ENCODE peak calls at places on chromosomes 2 and 18, in seven cellular contexts. T is IMR-90, E is heart left ventricle, H is iPS DF 6.9, S is esophagus squamous epithelium, D is sigmoid colon, J is left ventricle myocardium inferior. W is an unnamed sample.

GRCh38 chr2:168529054-168529833 is 73.2 kb downstream of the CERS6 start:
- DNase-seq in T (no peak), E (no peak), H (no peak), S (no peak), D (no peak), J (no peak), W (no peak)

GRCh38 chr2:20523798-20524197 is 76.9 kb downstream of the RHOB start:
- DNase-seq in T (no peak), E (no peak), H (no peak), S (no peak), D (no peak), J (no peak), W (no peak)

GRCh38 chr18:45845410-45845809 is 19.9 kb downstream of the SIGLEC15 start:
- DNase-seq in T (no peak), E (no peak), H (no peak), S (no peak), D (no peak), J (no peak), W (no peak)

GRCh38 chr2:238462782-238463396 is 36.2 kb downstream of the ASB1 start:
- DNase-seq in T (peak; percentile 58), E (no peak), H (peak; percentile 16), S (no peak), D (no peak), J (no peak), W (no peak)

GRCh38 chr2:25088817-25089485 is 47.1 kb downstream of the EFR3B start:
- DNase-seq in T (no peak), E (no peak), H (no peak), S (no peak), D (no peak), J (no peak), W (no peak)

GRCh38 chr18:58579561-58580047 is 49.3 kb downstream of the ALPK2 start:
- DNase-seq in T (peak; percentile 91), E (no peak), H (no peak), S (no peak), D (no peak), J (no peak), W (no peak)

GRCh38 chr2:72583376-72583775 is 242.5 kb downstream of the EXOC6B start:
- DNase-seq in T (no peak), E (no peak), H (no peak), S (no peak), D (no peak), J (no peak), W (no peak)

GRCh38 chr2:152505495-152505906 is 170.5 kb downstream of the FMNL2 start:
- DNase-seq in T (peak; percentile 41), E (peak; percentile 56), H (no peak), S (no peak), D (no peak), J (no peak), W (no peak)

GRCh38 chr2:191679818-191680600 is 2.1 kb downstream of the NABP1 start:
- DNase-seq in T (peak; percentile 93), E (no peak), H (no peak), S (no peak), D (no peak), J (no peak), W (no peak)

GRCh38 chr2:114683251-114683650 is 240.8 kb downstream of the DPP10 start:
- DNase-seq in T (no peak), E (no peak), H (no peak), S (no peak), D (no peak), J (no peak), W (no peak)

GRCh38 chr2:161386228-161386627 is 29.9 kb upstream of the TBR1 start:
- DNase-seq in T (no peak), E (no peak), H (no peak), S (no peak), D (no peak), J (no peak), W (no peak)

GRCh38 chr18:52319423-52319822 is 20.6 kb upstream of the DCC start:
- DNase-seq in T (no peak), E (no peak), H (no peak), S (no peak), D (no peak), J (no peak), W (no peak)

GRCh38 chr2:71850306-71850801 is 297.3 kb downstream of the CYP26B1 start:
- DNase-seq in T (no peak), E (no peak), H (no peak), S (no peak), D (no peak), J (peak; percentile 33), W (no peak)

GRCh38 chr2:226320073-226320948 is 479.3 kb downstream of the IRS1 start:
- DNase-seq in T (no peak), E (no peak), H (no peak), S (no peak), D (no peak), J (no peak), W (no peak)

GRCh38 chr18:58351776-58352175 is 277.1 kb downstream of the ALPK2 start:
- DNase-seq in T (no peak), E (no peak), H (no peak), S (no peak), D (no peak), J (no peak), W (no peak)

GRCh38 chr18:58695772-58696171 is 24.5 kb downstream of the MALT1 start:
- DNase-seq in T (no peak), E (no peak), H (no peak), S (no peak), D (no peak), J (no peak), W (no peak)

GRCh38 chr2:25981596-25982272 is 563 bp downstream of the KIF3C start:
- DNase-seq in T (no peak), E (no peak), H (no peak), S (no peak), D (no peak), J (no peak), W (no peak)

GRCh38 chr2:151844217-151844896 is 16.1 kb upstream of the ARL5A start:
- DNase-seq in T (no peak), E (no peak), H (no peak), S (no peak), D (no peak), J (no peak), W (no peak)

DNA sequence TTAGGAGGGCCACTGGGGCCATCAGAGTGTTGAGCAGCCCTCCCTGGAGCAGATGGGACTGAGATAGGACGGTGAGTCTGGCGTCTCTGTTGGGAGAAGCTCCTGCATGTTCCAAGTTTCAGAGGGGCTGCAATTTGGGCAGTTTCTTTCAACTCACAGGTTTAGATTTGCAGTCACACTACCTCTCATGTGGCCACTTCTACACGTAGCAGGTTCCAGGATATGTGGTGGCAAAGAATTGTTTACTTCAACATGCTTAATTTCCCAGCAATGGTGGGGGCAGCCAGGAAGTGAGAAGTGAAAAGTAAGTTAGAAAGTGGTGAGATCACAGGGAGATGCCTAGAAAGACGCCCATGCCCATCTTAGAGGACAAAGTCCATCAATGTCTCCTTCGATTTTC is 9.3 kb downstream of the NCK2 start:
- DNase-seq in T (no peak), E (no peak), H (no peak), S (no peak), D (no peak), J (no peak), W (no peak)
- H3K27ac ChIP-seq in T (no peak overlapping the region), E (no peak overlapping the region), H (no peak overlapping the region), S (peak overlapping the region; percentile 3), D (no peak overlapping the region), J (no peak overlapping the region), W (peak overlapping the region; percentile 75)

GRCh38 chr18:48923746-48924580 is 26.8 kb downstream of the SMAD7 start:
- DNase-seq in T (peak; percentile 69), E (no peak), H (no peak), S (no peak), D (no peak), J (no peak), W (no peak)
- H3K4me1 ChIP-seq in T (peaks cover 53% of the 10 kb centered on the region), E (no peaks in the 10 kb centered on the region), H (peaks cover 5% of the 10 kb centered on the region), S (peaks cover 37% of the 10 kb centered on the region), D (peaks cover 88% of the 10 kb centered on the region), J (peaks cover 93% of the 10 kb centered on the region), W (peaks cover 63% of the 10 kb centered on the region)

GRCh38 chr2:218859556-218859993 is at the start of gene WNT6:
- DNase-seq in T (no peak), E (no peak), H (no peak), S (no peak), D (peak; percentile 65), J (no peak), W (no peak)

GRCh38 chr2:218858671-218859555 is 692 bp upstream of the WNT6 start:
- DNase-seq in T (no peak), E (no peak), H (no peak), S (no peak), D (peak; percentile 50), J (no peak), W (no peak)

GRCh38 chr2:218861645-218862318 is 2.2 kb downstream of the WNT6 start:
- DNase-seq in T (no peak), E (no peak), H (no peak), S (no peak), D (peak; percentile 42), J (no peak), W (no peak)

GRCh38 chr2:218859994-218860831 is 608 bp downstream of the WNT6 start:
- DNase-seq in T (no peak), E (no peak), H (no peak), S (no peak), D (peak; percentile 59), J (no peak), W (no peak)

DNA sequence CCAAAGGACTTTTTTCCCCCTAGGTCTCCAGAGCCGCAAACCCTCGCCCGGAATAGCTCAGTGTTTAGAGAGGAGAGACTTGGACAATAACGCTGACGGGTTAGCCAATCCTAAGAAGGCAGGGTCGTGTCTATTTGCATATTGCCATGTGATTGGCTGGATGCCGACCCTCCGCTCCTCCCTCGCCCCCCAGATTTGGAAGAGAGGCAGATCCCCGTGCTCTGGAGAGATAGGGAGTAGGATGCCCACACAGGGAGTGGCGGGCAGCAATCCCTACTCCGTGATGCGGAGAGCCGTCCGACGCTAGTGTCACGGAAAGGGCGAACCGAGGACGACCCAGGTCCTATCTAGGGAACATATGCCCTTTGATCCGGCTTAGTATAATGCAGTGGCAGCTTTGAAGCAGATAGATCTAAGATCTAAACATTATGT is 1.4 kb downstream of the WNT6 start:
- DNase-seq in T (peak; percentile 37), E (peak; percentile 80), H (peak; percentile 76), S (no peak), D (peak; percentile 87), J (peak; percentile 67), W (no peak)
- H3K4me3 ChIP-seq in T (no peak overlapping the region), E (peak overlapping the region; percentile 47), H (no peak overlapping the region), S (peak overlapping the region; percentile 50), D (peak overlapping the region; percentile 42), J (peak overlapping the region; percentile 65), W (no peak overlapping the region)

GRCh38 chr18:12701161-12701560 is 1.4 kb downstream of the CEP76 start:
- DNase-seq in T (peak; percentile 14), E (no peak), H (no peak), S (no peak), D (no peak), J (no peak), W (no peak)

GRCh38 chr18:12703096-12703567 is 290 bp downstream of the PSMG2 start:
- DNase-seq in T (no peak), E (no peak), H (no peak), S (no peak), D (no peak), J (no peak), W (no peak)

GRCh38 chr18:12699747-12700146 is 2.8 kb downstream of the CEP76 start:
- DNase-seq in T (no peak), E (no peak), H (no peak), S (no peak), D (no peak), J (no peak), W (no peak)

GRCh38 chr18:12702221-12703095 is at the start of the genes CEP76 and PSMG2:
- DNase-seq in T (peak; percentile 84), E (peak; percentile 95), H (peak; percentile 41), S (peak; percentile 62), D (peak; percentile 93), J (peak; percentile 94), W (peak; percentile 64)

GRCh38 chr18:12703714-12704113 is 872 bp downstream of the PSMG2 start:
- DNase-seq in T (peak; percentile 46), E (no peak), H (no peak), S (no peak), D (no peak), J (no peak), W (no peak)
- H3K27ac ChIP-seq in T (no peak overlapping the region), E (no peak overlapping the region), H (no peak overlapping the region), S (no peak overlapping the region), D (peak overlapping the region; percentile 93), J (peak overlapping the region; percentile 99), W (peak overlapping the region; percentile 96)